ENCODE peak calls at places on chromosomes 6 and 20, in eight cellular contexts. One of them, this sample, is unnamed.
A peak's percentile ranks its signal among the peaks of the same experiment; 100 is the strongest.

GRCh38 chr6:130010387-130010786 is 8.0 kb upstream of the L3MBTL3 start:
- DNase-seq in NB4: no peak
- DNase-seq in SK-N-SH: no peak
- DNase-seq in A549: no peak
- DNase-seq in endothelial cell of umbilical vein: no peak
- DNase-seq in HCT116: no peak
- DNase-seq in HepG2: no peak
- DNase-seq in K562: no peak
- DNase-seq in this sample: no peak

GRCh38 chr6:165661416-165662001 is 1.5 kb downstream of the PDE10A start:
- DNase-seq in NB4: no peak
- DNase-seq in SK-N-SH: peak; percentile 51
- DNase-seq in A549: peak; percentile 40
- DNase-seq in endothelial cell of umbilical vein: no peak
- DNase-seq in HCT116: no peak
- DNase-seq in HepG2: no peak
- DNase-seq in K562: no peak
- DNase-seq in this sample: no peak

GRCh38 chr20:61903575-61904340 is 161.9 kb downstream of the TAF4 start:
- DNase-seq in NB4: peak; percentile 29
- DNase-seq in SK-N-SH: no peak
- DNase-seq in A549: no peak
- DNase-seq in endothelial cell of umbilical vein: no peak
- DNase-seq in HCT116: no peak
- DNase-seq in HepG2: no peak
- DNase-seq in K562: no peak
- DNase-seq in this sample: no peak

GRCh38 chr20:19757487-19757972 is 528 bp upstream of the RIN2 start:
- DNase-seq in NB4: no peak
- DNase-seq in SK-N-SH: peak; percentile 82
- DNase-seq in A549: peak; percentile 58
- DNase-seq in endothelial cell of umbilical vein: peak; percentile 80
- DNase-seq in HCT116: no peak
- DNase-seq in HepG2: peak; percentile 60
- DNase-seq in K562: no peak
- DNase-seq in this sample: peak; percentile 74

GRCh38 chr6:25150031-25150430 is 129.1 kb upstream of the CARMIL1 start:
- DNase-seq in NB4: no peak
- DNase-seq in SK-N-SH: no peak
- DNase-seq in A549: no peak
- DNase-seq in endothelial cell of umbilical vein: no peak
- DNase-seq in HCT116: no peak
- DNase-seq in HepG2: no peak
- DNase-seq in K562: no peak
- DNase-seq in this sample: no peak

GRCh38 chr6:159106627-159107241 is 61.9 kb upstream of the TAGAP start:
- DNase-seq in NB4: peak; percentile 91
- DNase-seq in SK-N-SH: no peak
- DNase-seq in A549: peak; percentile 59
- DNase-seq in endothelial cell of umbilical vein: peak; percentile 55
- DNase-seq in HCT116: peak; percentile 70
- DNase-seq in HepG2: peak; percentile 33
- DNase-seq in K562: peak; percentile 84
- DNase-seq in this sample: peak; percentile 84

GRCh38 chr6:138970856-138971425 is 17.1 kb downstream of the REPS1 start:
- DNase-seq in NB4: peak; percentile 31
- DNase-seq in SK-N-SH: no peak
- DNase-seq in A549: peak; percentile 37
- DNase-seq in endothelial cell of umbilical vein: peak; percentile 85
- DNase-seq in HCT116: peak; percentile 55
- DNase-seq in HepG2: no peak
- DNase-seq in K562: no peak
- DNase-seq in this sample: no peak

GRCh38 chr20:14724465-14724864 is 387.1 kb upstream of the FLRT3 start:
- DNase-seq in NB4: no peak
- DNase-seq in SK-N-SH: no peak
- DNase-seq in A549: no peak
- DNase-seq in endothelial cell of umbilical vein: no peak
- DNase-seq in HCT116: no peak
- DNase-seq in HepG2: no peak
- DNase-seq in K562: no peak
- DNase-seq in this sample: no peak

GRCh38 chr6:44630125-44631028 is 242.9 kb downstream of the CDC5L start:
- DNase-seq in NB4: peak; percentile 80
- DNase-seq in SK-N-SH: peak; percentile 76
- DNase-seq in A549: peak; percentile 42
- DNase-seq in endothelial cell of umbilical vein: peak; percentile 19
- DNase-seq in HCT116: peak; percentile 42
- DNase-seq in HepG2: peak; percentile 30
- DNase-seq in K562: peak; percentile 73
- DNase-seq in this sample: peak; percentile 78

GRCh38 chr6:32313964-32314363 is 57.7 kb downstream of the TSBP1 start:
- DNase-seq in NB4: no peak
- DNase-seq in SK-N-SH: no peak
- DNase-seq in A549: no peak
- DNase-seq in endothelial cell of umbilical vein: no peak
- DNase-seq in HCT116: no peak
- DNase-seq in HepG2: no peak
- DNase-seq in K562: no peak
- DNase-seq in this sample: no peak

GRCh38 chr6:135380793-135381192 is 116.7 kb downstream of the AHI1 start:
- DNase-seq in NB4: no peak
- DNase-seq in SK-N-SH: no peak
- DNase-seq in A549: no peak
- DNase-seq in endothelial cell of umbilical vein: no peak
- DNase-seq in HCT116: no peak
- DNase-seq in HepG2: no peak
- DNase-seq in K562: no peak
- DNase-seq in this sample: no peak

GRCh38 chr6:74568851-74569250 is 637.0 kb downstream of the COL12A1 start:
- DNase-seq in NB4: no peak
- DNase-seq in SK-N-SH: no peak
- DNase-seq in A549: no peak
- DNase-seq in endothelial cell of umbilical vein: peak; percentile 87
- DNase-seq in HCT116: no peak
- DNase-seq in HepG2: no peak
- DNase-seq in K562: no peak
- DNase-seq in this sample: no peak

GRCh38 chr6:158642805-158643489 is 1.6 kb downstream of the DYNLT1 start:
- DNase-seq in NB4: no peak
- DNase-seq in SK-N-SH: no peak
- DNase-seq in A549: no peak
- DNase-seq in endothelial cell of umbilical vein: peak; percentile 28
- DNase-seq in HCT116: no peak
- DNase-seq in HepG2: no peak
- DNase-seq in K562: no peak
- DNase-seq in this sample: no peak

GRCh38 chr20:38969708-38970107 is 7.6 kb downstream of the DHX35 start:
- DNase-seq in NB4: no peak
- DNase-seq in SK-N-SH: no peak
- DNase-seq in A549: no peak
- DNase-seq in endothelial cell of umbilical vein: no peak
- DNase-seq in HCT116: no peak
- DNase-seq in HepG2: peak; percentile 27
- DNase-seq in K562: peak; percentile 29
- DNase-seq in this sample: no peak

GRCh38 chr20:57071283-57071701 is 195.1 kb downstream of the BMP7 start:
- DNase-seq in NB4: no peak
- DNase-seq in SK-N-SH: no peak
- DNase-seq in A549: no peak
- DNase-seq in endothelial cell of umbilical vein: no peak
- DNase-seq in HCT116: no peak
- DNase-seq in HepG2: no peak
- DNase-seq in K562: no peak
- DNase-seq in this sample: peak; percentile 57

GRCh38 chr20:925516-925915 is 9.4 kb upstream of the ANGPT4 start:
- DNase-seq in NB4: no peak
- DNase-seq in SK-N-SH: no peak
- DNase-seq in A549: no peak
- DNase-seq in endothelial cell of umbilical vein: no peak
- DNase-seq in HCT116: no peak
- DNase-seq in HepG2: no peak
- DNase-seq in K562: no peak
- DNase-seq in this sample: no peak
- TF ChIP-seq MAX in NB4: no peak
- TF ChIP-seq MAX in SK-N-SH: no peak
- TF ChIP-seq MAX in A549: no peak
- TF ChIP-seq MAX in endothelial cell of umbilical vein: no peak
- TF ChIP-seq MAX in HCT116: no peak
- TF ChIP-seq MAX in HepG2: no peak
- TF ChIP-seq MAX in K562: no peak
- TF ChIP-seq MAX in this sample: no peak

GRCh38 chr6:35181933-35182612 is 31.7 kb upstream of the SCUBE3 start:
- DNase-seq in NB4: peak; percentile 23
- DNase-seq in SK-N-SH: peak; percentile 64
- DNase-seq in A549: peak; percentile 72
- DNase-seq in endothelial cell of umbilical vein: peak; percentile 15
- DNase-seq in HCT116: peak; percentile 86
- DNase-seq in HepG2: no peak
- DNase-seq in K562: no peak
- DNase-seq in this sample: peak; percentile 49
- TF ChIP-seq MAX in NB4: no peak
- TF ChIP-seq MAX in SK-N-SH: peak; percentile 26
- TF ChIP-seq MAX in A549: peak; percentile 53
- TF ChIP-seq MAX in endothelial cell of umbilical vein: no peak
- TF ChIP-seq MAX in HCT116: peak; percentile 59
- TF ChIP-seq MAX in HepG2: no peak
- TF ChIP-seq MAX in K562: no peak
- TF ChIP-seq MAX in this sample: no peak

GRCh38 chr20:34754611-34755010 is 50.5 kb downstream of the TP53INP2 start:
- DNase-seq in NB4: no peak
- DNase-seq in SK-N-SH: no peak
- DNase-seq in A549: no peak
- DNase-seq in endothelial cell of umbilical vein: no peak
- DNase-seq in HCT116: no peak
- DNase-seq in HepG2: no peak
- DNase-seq in K562: no peak
- DNase-seq in this sample: peak; percentile 20

GRCh38 chr20:34753706-34754461 is 49.7 kb downstream of the TP53INP2 start:
- DNase-seq in NB4: no peak
- DNase-seq in SK-N-SH: no peak
- DNase-seq in A549: no peak
- DNase-seq in endothelial cell of umbilical vein: no peak
- DNase-seq in HCT116: no peak
- DNase-seq in HepG2: no peak
- DNase-seq in K562: no peak
- DNase-seq in this sample: no peak

GRCh38 chr20:34750484-34750883 is 46.3 kb downstream of the TP53INP2 start:
- DNase-seq in NB4: no peak
- DNase-seq in SK-N-SH: no peak
- DNase-seq in A549: no peak
- DNase-seq in endothelial cell of umbilical vein: no peak
- DNase-seq in HCT116: no peak
- DNase-seq in HepG2: no peak
- DNase-seq in K562: no peak
- DNase-seq in this sample: no peak

GRCh38 chr20:34751453-34751852 is 47.3 kb downstream of the TP53INP2 start:
- DNase-seq in NB4: no peak
- DNase-seq in SK-N-SH: no peak
- DNase-seq in A549: no peak
- DNase-seq in endothelial cell of umbilical vein: no peak
- DNase-seq in HCT116: no peak
- DNase-seq in HepG2: no peak
- DNase-seq in K562: no peak
- DNase-seq in this sample: no peak

GRCh38 chr20:34755367-34755766 is 51.2 kb downstream of the TP53INP2 start:
- DNase-seq in NB4: no peak
- DNase-seq in SK-N-SH: no peak
- DNase-seq in A549: no peak
- DNase-seq in endothelial cell of umbilical vein: no peak
- DNase-seq in HCT116: no peak
- DNase-seq in HepG2: no peak
- DNase-seq in K562: no peak
- DNase-seq in this sample: no peak
- TF ChIP-seq MAX in NB4: no peak
- TF ChIP-seq MAX in SK-N-SH: no peak
- TF ChIP-seq MAX in A549: no peak
- TF ChIP-seq MAX in endothelial cell of umbilical vein: no peak
- TF ChIP-seq MAX in HCT116: no peak
- TF ChIP-seq MAX in HepG2: no peak
- TF ChIP-seq MAX in K562: no peak
- TF ChIP-seq MAX in this sample: no peak

DNA sequence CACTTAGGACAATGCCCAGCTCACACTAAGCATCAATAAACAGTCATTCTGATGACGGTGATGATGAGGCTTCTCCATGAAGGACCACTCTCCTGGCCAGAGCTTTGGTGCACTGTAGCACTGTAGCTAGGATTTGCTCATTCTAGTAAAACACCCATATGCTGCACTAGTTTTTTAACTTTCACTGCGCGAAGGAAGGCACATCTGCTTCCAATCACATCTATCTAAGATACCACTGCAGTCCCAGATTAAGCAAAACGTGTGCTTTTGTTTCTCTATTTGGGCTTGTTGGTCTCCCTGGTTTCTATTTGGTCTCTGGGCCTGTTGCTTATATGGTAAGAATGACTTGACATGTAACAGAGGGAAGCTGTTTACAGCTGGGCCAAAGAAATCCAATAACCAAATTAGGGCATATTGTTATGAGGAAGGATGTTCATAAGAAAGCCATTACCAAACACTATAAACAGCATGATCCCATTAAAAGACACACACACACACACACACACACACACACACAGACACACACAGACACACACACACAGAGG is 62.4 kb downstream of the FAM229B start:
- DNase-seq in NB4: no peak
- DNase-seq in SK-N-SH: peak; percentile 49
- DNase-seq in A549: no peak
- DNase-seq in endothelial cell of umbilical vein: no peak
- DNase-seq in HCT116: no peak
- DNase-seq in HepG2: no peak
- DNase-seq in K562: no peak
- DNase-seq in this sample: no peak
- TF ChIP-seq MAX in NB4: no peak
- TF ChIP-seq MAX in SK-N-SH: no peak
- TF ChIP-seq MAX in A549: no peak
- TF ChIP-seq MAX in endothelial cell of umbilical vein: no peak
- TF ChIP-seq MAX in HCT116: no peak
- TF ChIP-seq MAX in HepG2: no peak
- TF ChIP-seq MAX in K562: no peak
- TF ChIP-seq MAX in this sample: no peak